ENCODE peak calls at places on chromosomes 13 and 19, in five cellular contexts. One of them, this sample, is unnamed.

GRCh38 chr13:48727252-48728011 is 73.7 kb downstream of the CYSLTR2 start:
- DNase-seq in PC-3: no peak
- DNase-seq in Peyer's patch: no peak
- DNase-seq in thyroid gland: no peak
- DNase-seq in fibroblast of lung: peak; percentile 92
- DNase-seq in this sample: no peak

GRCh38 chr19:41226053-41226873 is 7.2 kb downstream of the AXL start:
- DNase-seq in Peyer's patch: peak; percentile 82
- DNase-seq in fibroblast of lung: peak; percentile 82
- DNase-seq in thyroid gland: peak; percentile 75
- DNase-seq in PC-3: peak; percentile 89
- DNase-seq in this sample: peak; percentile 94

GRCh38 chr13:23510979-23511735 is 59.1 kb upstream of the TNFRSF19 start:
- DNase-seq in PC-3: peak; percentile 50
- DNase-seq in Peyer's patch: no peak
- DNase-seq in thyroid gland: peak; percentile 6
- DNase-seq in fibroblast of lung: peak; percentile 53
- DNase-seq in this sample: no peak

GRCh38 chr13:20993211-20993610 is 68.2 kb downstream of the LATS2 start:
- DNase-seq in Peyer's patch: no peak
- DNase-seq in thyroid gland: no peak
- DNase-seq in PC-3: no peak
- DNase-seq in fibroblast of lung: no peak
- DNase-seq in this sample: no peak

GRCh38 chr13:21673592-21674270 is 2.9 kb downstream of the FGF9 start:
- DNase-seq in thyroid gland: peak; percentile 52
- DNase-seq in PC-3: peak; percentile 42
- DNase-seq in Peyer's patch: peak; percentile 70
- DNase-seq in fibroblast of lung: peak; percentile 31
- DNase-seq in this sample: peak; percentile 45

GRCh38 chr19:12578641-12579040 is 27.4 kb upstream of the ZNF564 start:
- DNase-seq in thyroid gland: no peak
- DNase-seq in Peyer's patch: peak; percentile 14
- DNase-seq in fibroblast of lung: no peak
- DNase-seq in PC-3: no peak
- DNase-seq in this sample: no peak

GRCh38 chr19:6378498-6378897 is 2.8 kb upstream of the PSPN start:
- DNase-seq in fibroblast of lung: no peak
- DNase-seq in thyroid gland: no peak
- DNase-seq in Peyer's patch: no peak
- DNase-seq in PC-3: no peak
- DNase-seq in this sample: no peak

GRCh38 chr13:75530536-75530935 is 7.1 kb downstream of the COMMD6 start:
- DNase-seq in Peyer's patch: no peak
- DNase-seq in fibroblast of lung: no peak
- DNase-seq in PC-3: no peak
- DNase-seq in thyroid gland: no peak
- DNase-seq in this sample: no peak

GRCh38 chr13:51397262-51397933 is 55.4 kb downstream of the INTS6 start:
- DNase-seq in fibroblast of lung: peak; percentile 69
- DNase-seq in thyroid gland: no peak
- DNase-seq in PC-3: no peak
- DNase-seq in Peyer's patch: no peak
- DNase-seq in this sample: no peak

GRCh38 chr19:51296331-51297093 is 14.9 kb upstream of the IGLON5 start:
- DNase-seq in Peyer's patch: no peak
- DNase-seq in fibroblast of lung: no peak
- DNase-seq in thyroid gland: no peak
- DNase-seq in PC-3: peak; percentile 23
- DNase-seq in this sample: no peak

GRCh38 chr13:96072392-96072791 is 17.5 kb upstream of the HS6ST3 start:
- DNase-seq in fibroblast of lung: no peak
- DNase-seq in PC-3: no peak
- DNase-seq in Peyer's patch: no peak
- DNase-seq in thyroid gland: no peak
- DNase-seq in this sample: no peak

GRCh38 chr19:23561341-23561740 is 125.7 kb downstream of the ZNF675 start:
- DNase-seq in fibroblast of lung: no peak
- DNase-seq in Peyer's patch: no peak
- DNase-seq in thyroid gland: no peak
- DNase-seq in PC-3: peak; percentile 43
- DNase-seq in this sample: no peak
- TF ChIP-seq CTCF in fibroblast of lung: no peak
- TF ChIP-seq CTCF in Peyer's patch: no peak
- TF ChIP-seq CTCF in thyroid gland: no peak
- TF ChIP-seq CTCF in PC-3: no peak
- TF ChIP-seq CTCF in this sample: no peak

GRCh38 chr13:98219685-98220084 is 42.6 kb upstream of the RNF113B start:
- DNase-seq in PC-3: no peak
- DNase-seq in fibroblast of lung: no peak
- DNase-seq in thyroid gland: no peak
- DNase-seq in Peyer's patch: no peak
- DNase-seq in this sample: no peak

GRCh38 chr13:98215508-98215907 is 38.4 kb upstream of the RNF113B start:
- DNase-seq in Peyer's patch: no peak
- DNase-seq in PC-3: no peak
- DNase-seq in thyroid gland: no peak
- DNase-seq in fibroblast of lung: no peak
- DNase-seq in this sample: no peak

GRCh38 chr13:98216711-98217110 is 39.6 kb upstream of the RNF113B start:
- DNase-seq in fibroblast of lung: no peak
- DNase-seq in Peyer's patch: no peak
- DNase-seq in thyroid gland: no peak
- DNase-seq in PC-3: no peak
- DNase-seq in this sample: no peak

GRCh38 chr13:98216135-98216565 is 39.1 kb upstream of the RNF113B start:
- DNase-seq in fibroblast of lung: peak; percentile 70
- DNase-seq in Peyer's patch: no peak
- DNase-seq in thyroid gland: peak; percentile 92
- DNase-seq in PC-3: peak; percentile 69
- DNase-seq in this sample: no peak

DNA sequence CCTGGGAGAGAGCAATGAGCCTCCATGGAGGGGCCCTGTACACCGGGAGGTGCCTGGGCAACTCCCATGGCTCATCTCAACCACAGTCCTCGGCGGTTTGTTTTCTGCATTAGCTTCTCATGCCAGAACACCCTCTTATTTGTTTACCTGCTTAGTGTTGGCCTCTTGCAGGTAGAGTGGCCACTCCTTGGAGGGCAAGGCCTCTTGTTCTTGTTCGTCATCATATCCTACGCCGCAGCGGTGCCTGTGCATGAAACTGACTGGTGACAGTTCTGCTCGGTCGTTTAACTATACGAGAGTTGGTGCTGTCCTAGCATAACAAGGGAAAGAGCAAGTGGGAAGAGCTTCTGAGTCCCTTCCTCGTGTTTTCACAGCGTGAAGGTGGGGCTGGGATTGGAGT is 40.5 kb upstream of the RNF113B start:
- DNase-seq in Peyer's patch: no peak
- DNase-seq in fibroblast of lung: no peak
- DNase-seq in thyroid gland: no peak
- DNase-seq in PC-3: no peak
- DNase-seq in this sample: no peak
- H3K27ac ChIP-seq in Peyer's patch: no peak overlapping the region
- H3K27ac ChIP-seq in fibroblast of lung: peak overlapping the region; percentile 0
- H3K27ac ChIP-seq in thyroid gland: peak overlapping the region; percentile 87
- H3K27ac ChIP-seq in PC-3: no peak overlapping the region
- H3K27ac ChIP-seq in this sample: no peak overlapping the region

DNA sequence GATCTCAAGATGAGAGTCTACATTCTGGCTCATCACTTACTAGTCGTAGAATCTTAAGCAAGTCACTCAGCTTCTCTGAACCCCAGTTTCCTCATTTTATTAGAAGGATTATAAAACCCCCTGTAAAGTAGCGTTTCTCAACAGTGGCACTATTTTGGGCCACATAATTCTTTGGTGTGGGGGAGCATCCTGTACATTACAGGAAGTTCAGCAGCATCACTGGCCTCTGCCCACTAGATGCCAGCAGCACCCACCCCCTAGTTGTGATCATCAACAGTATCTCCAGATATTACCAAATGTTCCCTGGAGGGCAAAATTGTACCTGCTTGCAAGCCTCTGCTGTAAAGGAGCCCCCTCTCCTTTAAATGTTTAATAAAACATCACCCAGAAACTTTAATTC is 22.6 kb downstream of the STARD13 start:
- DNase-seq in thyroid gland: no peak
- DNase-seq in Peyer's patch: no peak
- DNase-seq in fibroblast of lung: no peak
- DNase-seq in PC-3: no peak
- DNase-seq in this sample: no peak
- TF ChIP-seq CTCF in thyroid gland: no peak
- TF ChIP-seq CTCF in Peyer's patch: peak; percentile 2
- TF ChIP-seq CTCF in fibroblast of lung: no peak
- TF ChIP-seq CTCF in PC-3: peak; percentile 40
- TF ChIP-seq CTCF in this sample: no peak

GRCh38 chr13:100826441-100826840 is 151.8 kb upstream of the TMTC4 start:
- DNase-seq in Peyer's patch: no peak
- DNase-seq in PC-3: no peak
- DNase-seq in thyroid gland: no peak
- DNase-seq in fibroblast of lung: no peak
- DNase-seq in this sample: no peak
- H3K27ac ChIP-seq in Peyer's patch: no peak overlapping the region
- H3K27ac ChIP-seq in PC-3: no peak overlapping the region
- H3K27ac ChIP-seq in thyroid gland: no peak overlapping the region
- H3K27ac ChIP-seq in fibroblast of lung: no peak overlapping the region
- H3K27ac ChIP-seq in this sample: no peak overlapping the region

GRCh38 chr19:38384209-38385027 is 3.4 kb downstream of the GGN start:
- DNase-seq in thyroid gland: no peak
- DNase-seq in fibroblast of lung: peak; percentile 28
- DNase-seq in PC-3: peak; percentile 19
- DNase-seq in Peyer's patch: no peak
- DNase-seq in this sample: no peak

GRCh38 chr19:38383743-38384142 is 4.1 kb downstream of the GGN start:
- DNase-seq in Peyer's patch: no peak
- DNase-seq in thyroid gland: no peak
- DNase-seq in PC-3: no peak
- DNase-seq in fibroblast of lung: no peak
- DNase-seq in this sample: no peak

GRCh38 chr19:38386300-38386967 is 1.4 kb downstream of the GGN start:
- DNase-seq in Peyer's patch: no peak
- DNase-seq in thyroid gland: no peak
- DNase-seq in PC-3: no peak
- DNase-seq in fibroblast of lung: no peak
- DNase-seq in this sample: no peak

GRCh38 chr19:38385804-38386257 is 2.0 kb downstream of the GGN start:
- DNase-seq in thyroid gland: no peak
- DNase-seq in Peyer's patch: no peak
- DNase-seq in PC-3: no peak
- DNase-seq in fibroblast of lung: no peak
- DNase-seq in this sample: no peak

GRCh38 chr19:38385057-38385803 is 2.6 kb downstream of the GGN start:
- DNase-seq in Peyer's patch: no peak
- DNase-seq in PC-3: no peak
- DNase-seq in fibroblast of lung: no peak
- DNase-seq in thyroid gland: no peak
- DNase-seq in this sample: no peak
- TF ChIP-seq CTCF in Peyer's patch: no peak
- TF ChIP-seq CTCF in PC-3: no peak
- TF ChIP-seq CTCF in fibroblast of lung: no peak
- TF ChIP-seq CTCF in thyroid gland: no peak
- TF ChIP-seq CTCF in this sample: no peak

This sample was measured in RWPE1.